ENCODE peak calls at places on chromosomes 11 and 22, in five cellular contexts. One of them, this sample, is unnamed. For H3K4me1, the result is how much of the 10 kb centered on the place peaks cover.

GRCh38 chr11:62721994-62722393 is 5.3 kb downstream of the HNRNPUL2 start:
- DNase-seq in tibial nerve: no peak
- DNase-seq in heart left ventricle: no peak
- DNase-seq in heart right ventricle: no peak
- DNase-seq in mammary epithelial cell: no peak
- DNase-seq in this sample: peak

GRCh38 chr11:118086913-118087768 is at the start of gene SMIM35:
- DNase-seq in heart right ventricle: no peak
- DNase-seq in heart left ventricle: no peak
- DNase-seq in tibial nerve: no peak
- DNase-seq in mammary epithelial cell: no peak
- DNase-seq in this sample: no peak

GRCh38 chr11:11731311-11732083 is 109.7 kb upstream of the GALNT18 start:
- DNase-seq in heart right ventricle: no peak
- DNase-seq in heart left ventricle: no peak
- DNase-seq in tibial nerve: no peak
- DNase-seq in mammary epithelial cell: peak
- DNase-seq in this sample: peak

GRCh38 chr22:48823941-48824340 is 1003.7 kb downstream of the BRD1 start:
- DNase-seq in heart right ventricle: no peak
- DNase-seq in mammary epithelial cell: no peak
- DNase-seq in heart left ventricle: no peak
- DNase-seq in tibial nerve: no peak
- DNase-seq in this sample: no peak

GRCh38 chr11:7672960-7673723 is at the start of gene CYB5R2:
- DNase-seq in heart left ventricle: peak
- DNase-seq in tibial nerve: peak
- DNase-seq in mammary epithelial cell: no peak
- DNase-seq in heart right ventricle: peak
- DNase-seq in this sample: peak

GRCh38 chr11:82980292-82980691 is 78.8 kb downstream of the DDIAS start:
- DNase-seq in heart right ventricle: no peak
- DNase-seq in mammary epithelial cell: peak
- DNase-seq in tibial nerve: no peak
- DNase-seq in heart left ventricle: no peak
- DNase-seq in this sample: peak

GRCh38 chr22:46069518-46070214 is 80.7 kb upstream of the PPARA start:
- DNase-seq in heart left ventricle: peak
- DNase-seq in mammary epithelial cell: peak
- DNase-seq in heart right ventricle: no peak
- DNase-seq in tibial nerve: peak
- DNase-seq in this sample: peak

GRCh38 chr11:10648896-10649295 is 44.7 kb downstream of the IRAG1 start:
- DNase-seq in heart right ventricle: no peak
- DNase-seq in tibial nerve: no peak
- DNase-seq in mammary epithelial cell: no peak
- DNase-seq in heart left ventricle: no peak
- DNase-seq in this sample: no peak

GRCh38 chr11:130846606-130847005 is 69.7 kb downstream of the SNX19 start:
- DNase-seq in tibial nerve: no peak
- DNase-seq in heart left ventricle: no peak
- DNase-seq in heart right ventricle: no peak
- DNase-seq in mammary epithelial cell: peak
- DNase-seq in this sample: peak

GRCh38 chr22:29313126-29314071 is 2.1 kb downstream of the RASL10A start:
- DNase-seq in heart right ventricle: peak
- DNase-seq in heart left ventricle: peak
- DNase-seq in tibial nerve: no peak
- DNase-seq in mammary epithelial cell: no peak
- DNase-seq in this sample: peak

GRCh38 chr11:65641233-65642013 is 3.5 kb downstream of the SIPA1 start:
- DNase-seq in mammary epithelial cell: no peak
- DNase-seq in heart right ventricle: no peak
- DNase-seq in heart left ventricle: no peak
- DNase-seq in tibial nerve: no peak
- DNase-seq in this sample: no peak

GRCh38 chr11:27013741-27014415 is 20.0 kb downstream of the FIBIN start:
- DNase-seq in heart left ventricle: no peak
- DNase-seq in mammary epithelial cell: peak
- DNase-seq in tibial nerve: no peak
- DNase-seq in heart right ventricle: no peak
- DNase-seq in this sample: peak

GRCh38 chr22:45970709-45971388 is 6.1 kb downstream of the WNT7B start:
- DNase-seq in mammary epithelial cell: no peak
- DNase-seq in heart left ventricle: no peak
- DNase-seq in heart right ventricle: no peak
- DNase-seq in tibial nerve: no peak
- DNase-seq in this sample: peak

GRCh38 chr22:19423906-19424500 is 7.5 kb downstream of the HIRA start:
- DNase-seq in tibial nerve: no peak
- DNase-seq in heart right ventricle: no peak
- DNase-seq in mammary epithelial cell: no peak
- DNase-seq in heart left ventricle: no peak
- DNase-seq in this sample: no peak

GRCh38 chr11:26551186-26551801 is 20.8 kb downstream of the MUC15 start:
- DNase-seq in heart left ventricle: no peak
- DNase-seq in heart right ventricle: no peak
- DNase-seq in tibial nerve: no peak
- DNase-seq in mammary epithelial cell: peak
- DNase-seq in this sample: peak

GRCh38 chr11:42462558-42463310 is 849.1 kb upstream of the API5 start:
- DNase-seq in mammary epithelial cell: peak
- DNase-seq in tibial nerve: no peak
- DNase-seq in heart right ventricle: no peak
- DNase-seq in heart left ventricle: no peak
- DNase-seq in this sample: no peak

GRCh38 chr11:113730887-113731726 is 25.0 kb upstream of the TMPRSS5 start:
- DNase-seq in tibial nerve: peak
- DNase-seq in heart left ventricle: no peak
- DNase-seq in heart right ventricle: no peak
- DNase-seq in mammary epithelial cell: peak
- DNase-seq in this sample: peak

GRCh38 chr11:44754876-44755552 is 28.3 kb downstream of the TSPAN18 start:
- DNase-seq in heart left ventricle: no peak
- DNase-seq in mammary epithelial cell: no peak
- DNase-seq in tibial nerve: no peak
- DNase-seq in heart right ventricle: no peak
- DNase-seq in this sample: no peak
- H3K4me1 ChIP-seq in heart left ventricle: under half
- H3K4me1 ChIP-seq in mammary epithelial cell: under half
- H3K4me1 ChIP-seq in tibial nerve: under half
- H3K4me1 ChIP-seq in heart right ventricle: under half
- H3K4me1 ChIP-seq in this sample: under half

GRCh38 chr22:37232140-37232998 is 11.7 kb downstream of the RAC2 start:
- DNase-seq in heart left ventricle: no peak
- DNase-seq in heart right ventricle: no peak
- DNase-seq in tibial nerve: no peak
- DNase-seq in mammary epithelial cell: no peak
- DNase-seq in this sample: no peak

GRCh38 chr22:37229805-37230672 is 14.0 kb downstream of the RAC2 start:
- DNase-seq in heart left ventricle: peak
- DNase-seq in tibial nerve: no peak
- DNase-seq in mammary epithelial cell: peak
- DNase-seq in heart right ventricle: no peak
- DNase-seq in this sample: no peak

GRCh38 chr22:37231406-37232139 is 12.5 kb downstream of the RAC2 start:
- DNase-seq in tibial nerve: no peak
- DNase-seq in heart right ventricle: no peak
- DNase-seq in mammary epithelial cell: no peak
- DNase-seq in heart left ventricle: no peak
- DNase-seq in this sample: no peak

GRCh38 chr22:37229012-37229804 is 14.9 kb downstream of the RAC2 start:
- DNase-seq in heart right ventricle: no peak
- DNase-seq in mammary epithelial cell: peak
- DNase-seq in heart left ventricle: no peak
- DNase-seq in tibial nerve: no peak
- DNase-seq in this sample: peak

DNA sequence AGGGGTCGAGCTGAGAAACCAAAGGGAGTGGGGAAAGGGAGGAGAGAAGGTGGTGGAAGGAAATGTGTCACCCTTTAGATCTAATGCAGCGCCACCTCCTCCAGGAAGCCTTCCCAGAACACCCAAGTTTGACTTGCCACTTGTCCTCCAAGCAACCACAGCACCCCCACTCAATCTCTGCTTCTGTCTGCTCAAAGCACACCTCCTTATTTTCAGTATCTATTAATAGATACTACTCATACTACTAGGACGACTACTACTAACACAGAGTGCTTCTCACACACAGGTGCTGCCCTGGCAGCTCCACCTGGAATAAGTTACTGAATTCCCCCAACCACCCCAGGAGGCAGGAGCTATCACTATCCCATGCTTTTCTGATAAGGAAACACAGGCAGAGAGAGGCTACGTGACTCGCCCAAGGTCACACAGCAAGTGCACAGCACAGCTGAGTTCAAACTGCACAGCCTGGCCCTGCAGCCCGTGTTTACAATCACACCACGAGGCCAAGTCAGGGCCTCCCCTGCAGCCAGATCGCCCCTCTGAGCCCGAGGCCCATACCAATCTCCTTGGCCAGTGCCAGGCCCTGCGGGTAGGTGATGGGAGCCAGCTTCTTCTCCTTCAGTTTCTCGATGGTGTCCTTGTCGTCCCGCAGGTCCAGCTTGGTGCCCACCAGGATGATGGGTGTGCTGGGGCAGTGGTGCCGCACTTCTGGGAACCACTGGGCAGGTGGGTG is 13.2 kb downstream of the RAC2 start:
- DNase-seq in heart right ventricle: no peak
- DNase-seq in mammary epithelial cell: no peak
- DNase-seq in heart left ventricle: no peak
- DNase-seq in tibial nerve: no peak
- DNase-seq in this sample: peak
- H3K4me1 ChIP-seq in heart right ventricle: under half
- H3K4me1 ChIP-seq in mammary epithelial cell: half or more
- H3K4me1 ChIP-seq in heart left ventricle: under half
- H3K4me1 ChIP-seq in tibial nerve: under half
- H3K4me1 ChIP-seq in this sample: under half

GRCh38 chr11:13007702-13008435 is 1.2 kb upstream of the RASSF10 start:
- DNase-seq in tibial nerve: no peak
- DNase-seq in heart left ventricle: no peak
- DNase-seq in heart right ventricle: no peak
- DNase-seq in mammary epithelial cell: peak
- DNase-seq in this sample: no peak
- H3K4me1 ChIP-seq in tibial nerve: under half
- H3K4me1 ChIP-seq in heart left ventricle: under half
- H3K4me1 ChIP-seq in heart right ventricle: under half
- H3K4me1 ChIP-seq in mammary epithelial cell: under half
- H3K4me1 ChIP-seq in this sample: under half

GRCh38 chr22:27801616-27802388 is at the start of gene MN1:
- DNase-seq in heart left ventricle: peak
- DNase-seq in heart right ventricle: peak
- DNase-seq in tibial nerve: peak
- DNase-seq in mammary epithelial cell: peak
- DNase-seq in this sample: peak

GRCh38 chr22:27801197-27801615 is 350 bp downstream of the MN1 start:
- DNase-seq in tibial nerve: no peak
- DNase-seq in mammary epithelial cell: peak
- DNase-seq in heart left ventricle: peak
- DNase-seq in heart right ventricle: peak
- DNase-seq in this sample: no peak

GRCh38 chr22:27799334-27800249 is 2.0 kb downstream of the MN1 start:
- DNase-seq in tibial nerve: no peak
- DNase-seq in heart right ventricle: peak
- DNase-seq in mammary epithelial cell: no peak
- DNase-seq in heart left ventricle: peak
- DNase-seq in this sample: peak

GRCh38 chr22:27798526-27799333 is 2.8 kb downstream of the MN1 start:
- DNase-seq in heart right ventricle: peak
- DNase-seq in heart left ventricle: peak
- DNase-seq in tibial nerve: no peak
- DNase-seq in mammary epithelial cell: no peak
- DNase-seq in this sample: no peak

DNA sequence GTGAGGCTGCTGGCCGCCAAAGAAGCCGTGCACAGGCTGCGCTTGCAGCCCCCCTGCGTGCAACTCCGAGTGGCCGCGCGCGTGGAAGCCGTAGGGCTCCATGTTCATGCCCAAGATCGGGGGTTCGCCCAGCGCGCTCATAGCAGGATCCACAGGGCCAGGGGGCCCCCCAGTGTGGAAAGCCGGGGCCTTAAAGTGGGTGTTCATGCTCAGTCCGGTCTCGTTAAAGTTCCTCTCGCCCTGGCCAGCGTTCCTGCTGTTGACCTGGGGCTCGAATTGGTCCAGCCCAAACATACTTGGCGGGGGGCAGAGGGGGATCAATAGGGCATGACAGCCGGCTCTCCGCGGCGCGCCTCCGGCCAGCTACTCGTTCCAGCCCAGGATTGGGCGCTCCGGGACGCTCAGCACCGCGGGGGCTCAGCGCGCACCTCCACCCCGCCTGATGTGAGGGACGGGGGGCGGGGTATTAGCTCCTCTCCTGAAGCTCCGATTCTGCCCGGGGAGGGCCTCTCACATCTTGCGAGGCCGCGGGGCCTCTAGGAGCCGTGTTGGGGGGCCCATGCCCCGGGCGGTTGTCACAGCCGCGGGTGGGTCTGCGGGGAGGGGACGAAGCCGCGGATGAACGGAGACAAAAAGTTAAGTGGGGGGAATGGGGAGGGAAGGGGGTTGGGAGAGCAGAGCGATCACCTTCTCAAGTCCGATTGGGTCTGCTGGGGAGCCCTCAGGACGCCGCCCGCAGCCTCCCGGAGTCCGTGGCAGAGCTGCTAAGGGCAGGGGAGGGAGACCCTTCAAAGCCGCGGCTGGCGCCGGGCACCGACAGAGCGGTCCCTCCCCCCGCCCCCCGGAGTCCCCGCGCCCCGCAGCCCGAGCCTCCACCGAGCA is 1.1 kb downstream of the MN1 start:
- DNase-seq in heart left ventricle: peak
- DNase-seq in heart right ventricle: peak
- DNase-seq in tibial nerve: no peak
- DNase-seq in mammary epithelial cell: peak
- DNase-seq in this sample: no peak
- H3K4me1 ChIP-seq in heart left ventricle: under half
- H3K4me1 ChIP-seq in heart right ventricle: under half
- H3K4me1 ChIP-seq in tibial nerve: under half
- H3K4me1 ChIP-seq in mammary epithelial cell: under half
- H3K4me1 ChIP-seq in this sample: under half

DNA sequence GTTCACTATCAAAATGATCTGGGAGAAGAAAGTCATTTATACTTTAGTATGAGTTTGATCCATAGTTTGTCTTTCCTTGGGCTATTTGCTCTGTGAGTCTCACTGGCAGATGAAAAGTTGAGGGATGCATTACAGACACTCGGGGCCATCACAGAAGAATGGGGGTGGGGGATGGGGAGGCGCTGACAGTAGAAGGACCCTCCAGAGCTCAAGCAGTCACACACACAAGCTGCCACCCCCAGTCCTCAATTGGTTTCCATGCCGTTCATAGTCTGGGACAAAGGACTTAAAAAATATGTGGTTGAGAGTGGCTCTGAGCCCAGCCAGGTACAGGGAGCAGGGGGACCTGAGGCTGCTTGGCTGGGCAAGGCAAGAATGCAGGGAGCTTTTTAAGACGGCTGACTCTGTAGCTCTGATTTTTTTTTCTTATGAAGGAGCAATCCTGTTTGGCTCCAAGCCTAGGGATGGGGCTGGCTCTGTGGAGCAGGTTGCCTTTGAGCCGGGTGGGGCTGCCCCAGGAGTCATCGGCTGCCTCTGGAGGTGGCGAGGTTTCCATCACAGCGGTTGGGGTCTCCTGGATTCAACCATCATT is 13.3 kb upstream of the ANO1 start:
- DNase-seq in heart right ventricle: no peak
- DNase-seq in mammary epithelial cell: peak
- DNase-seq in heart left ventricle: no peak
- DNase-seq in tibial nerve: no peak
- DNase-seq in this sample: no peak
- H3K4me1 ChIP-seq in heart right ventricle: under half
- H3K4me1 ChIP-seq in mammary epithelial cell: half or more
- H3K4me1 ChIP-seq in heart left ventricle: under half
- H3K4me1 ChIP-seq in tibial nerve: under half
- H3K4me1 ChIP-seq in this sample: under half